ENCODE peak calls at places on chromosomes 6 and 20, in four cellular contexts. W is lung, T is A549, P is osteoblast. K is an unnamed sample.

GRCh38 chr6:168120390-168121307 is 41.6 kb upstream of the FRMD1 start:
- DNase-seq in W (no peak), T (no peak), P (peak; percentile 50), K (no peak)

GRCh38 chr6:27894839-27895762 is 17.1 kb downstream of the OR2B2 start:
- DNase-seq in P (peak; percentile 86), T (peak; percentile 49), W (peak; percentile 51), K (peak; percentile 57)

GRCh38 chr20:32050324-32050723 is 1.7 kb upstream of the HCK start:
- DNase-seq in W (no peak), P (no peak), T (no peak), K (no peak)

GRCh38 chr6:152723398-152723797 is 25.7 kb downstream of the MYCT1 start:
- DNase-seq in T (no peak), P (no peak), W (no peak), K (no peak)

GRCh38 chr6:113396644-113397201 is 460.4 kb upstream of the MARCKS start:
- DNase-seq in T (no peak), P (peak; percentile 73), W (no peak), K (no peak)

GRCh38 chr6:141388666-141389065 is 744.1 kb upstream of the GJE1 start:
- DNase-seq in P (no peak), T (no peak), W (no peak), K (no peak)

GRCh38 chr6:90575267-90575666 is 11.6 kb downstream of the MAP3K7 start:
- DNase-seq in W (no peak), P (no peak), T (no peak), K (no peak)

GRCh38 chr20:48783533-48784272 is 44.1 kb downstream of the PREX1 start:
- DNase-seq in W (no peak), P (no peak), T (no peak), K (no peak)

GRCh38 chr6:142796024-142796423 is 149.0 kb downstream of the HIVEP2 start:
- DNase-seq in P (no peak), W (no peak), T (no peak), K (no peak)

GRCh38 chr6:24666097-24666615 is 543 bp downstream of the TDP2 start:
- DNase-seq in T (no peak), P (peak; percentile 58), W (peak; percentile 42), K (peak; percentile 17)

GRCh38 chr6:106316376-106316769 is 9.2 kb downstream of the ATG5 start:
- DNase-seq in W (no peak), T (no peak), P (no peak), K (no peak)

GRCh38 chr6:154384196-154384595 is 27.6 kb upstream of the IPCEF1 start:
- DNase-seq in P (no peak), T (no peak), W (no peak), K (no peak)

GRCh38 chr6:25835442-25836283 is 3.8 kb upstream of the SLC17A1 start:
- DNase-seq in P (peak; percentile 30), T (no peak), W (no peak), K (no peak)

GRCh38 chr6:15363523-15364400 is 117.9 kb downstream of the JARID2 start:
- DNase-seq in P (no peak), T (peak; percentile 7), W (no peak), K (no peak)

GRCh38 chr6:12137480-12137879 is 125.4 kb downstream of the HIVEP1 start:
- DNase-seq in T (no peak), W (peak; percentile 44), P (no peak), K (no peak)

GRCh38 chr6:86142326-86142725 is 499.6 kb upstream of the SYNCRIP start:
- DNase-seq in W (no peak), T (no peak), P (no peak), K (peak; percentile 72)

GRCh38 chr6:14693301-14694192 is 552.3 kb upstream of the JARID2 start:
- DNase-seq in T (no peak), W (no peak), P (no peak), K (no peak)

GRCh38 chr6:43575105-43575771 is 600 bp downstream of the XPO5 start:
- DNase-seq in T (peak; percentile 21), W (no peak), P (peak; percentile 90), K (no peak)

GRCh38 chr20:51311636-51312479 is 230.7 kb downstream of the NFATC2 start:
- DNase-seq in T (no peak), W (no peak), P (no peak), K (peak; percentile 52)

GRCh38 chr6:163095401-163095800 is 319.1 kb upstream of the QKI start:
- DNase-seq in W (no peak), P (no peak), T (no peak), K (no peak)

GRCh38 chr6:139570166-139570565 is 195.7 kb upstream of the CITED2 start:
- DNase-seq in T (no peak), W (no peak), P (no peak), K (peak; percentile 79)
- H3K4me1 ChIP-seq in T (peaks cover 12% of the 10 kb centered on the region), W (peaks cover 1% of the 10 kb centered on the region), P (peaks cover 30% of the 10 kb centered on the region), K (peaks cover 6% of the 10 kb centered on the region)

DNA sequence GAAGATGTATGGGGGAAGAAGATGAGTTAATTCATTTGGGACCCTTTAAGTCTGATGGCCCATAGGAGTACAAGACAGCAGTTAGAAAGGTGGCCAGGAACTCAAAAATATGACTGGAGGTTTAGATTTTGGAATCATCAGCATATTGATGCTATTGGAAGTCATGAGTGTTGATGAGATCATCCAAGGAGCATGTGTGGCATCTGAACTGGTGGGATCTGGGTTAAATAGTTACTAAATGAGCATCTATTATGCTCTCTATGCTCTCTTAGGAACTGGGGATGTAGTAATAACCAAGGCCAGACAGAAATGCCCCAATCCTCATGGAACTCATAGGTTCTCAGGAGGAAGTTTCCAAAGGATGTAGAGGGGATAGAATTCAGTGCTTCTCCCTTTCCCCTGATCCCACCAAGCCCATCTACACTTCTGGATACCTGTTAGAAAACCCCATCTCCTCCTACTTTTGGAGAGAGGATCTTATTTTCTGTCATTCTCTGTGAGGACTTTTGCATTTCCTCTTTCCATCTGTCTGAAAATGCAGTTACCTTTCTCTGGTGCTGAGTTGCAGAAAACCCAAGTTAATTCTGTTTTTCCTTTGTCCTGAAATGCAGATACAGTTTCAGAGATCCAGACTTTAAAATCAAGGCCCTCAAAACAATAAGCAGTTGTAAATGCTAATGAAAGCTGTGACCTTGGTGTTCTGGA is 65.9 kb downstream of the TBC1D7 start:
- DNase-seq in P (no peak), W (no peak), T (no peak), K (no peak)
- H3K4me1 ChIP-seq in P (no peaks in the 10 kb centered on the region), W (peaks cover 2% of the 10 kb centered on the region), T (no peaks in the 10 kb centered on the region), K (peaks cover 2% of the 10 kb centered on the region)

DNA sequence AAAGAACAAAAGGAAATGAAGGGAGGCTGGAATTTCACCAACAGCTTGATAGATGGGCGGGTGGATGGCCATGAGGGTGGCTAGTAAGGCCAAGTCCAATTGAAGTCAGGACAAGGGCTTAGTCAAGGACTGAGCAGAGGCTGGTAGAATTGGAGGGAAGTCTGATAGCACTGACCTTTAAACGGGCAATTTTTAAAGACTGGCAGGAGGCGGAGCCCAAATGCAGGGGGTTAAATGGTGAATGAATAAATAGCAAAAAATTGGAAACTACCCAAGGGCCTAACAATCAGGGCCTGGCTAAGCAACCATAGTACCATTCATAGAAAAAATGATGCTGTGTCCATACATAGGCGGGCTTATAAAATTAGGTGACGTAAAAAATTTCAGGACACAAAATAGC is 43.0 kb upstream of the TAF8 start:
- DNase-seq in W (no peak), P (no peak), T (no peak), K (no peak)
- H3K4me1 ChIP-seq in W (peaks cover 10% of the 10 kb centered on the region), P (no peaks in the 10 kb centered on the region), T (peaks cover 17% of the 10 kb centered on the region), K (peaks cover 12% of the 10 kb centered on the region)

GRCh38 chr6:159056003-159056402 is 11.2 kb upstream of the TAGAP start:
- DNase-seq in W (no peak), T (no peak), P (no peak), K (peak; percentile 35)
- H3K4me1 ChIP-seq in W (peaks cover 1% of the 10 kb centered on the region), T (no peaks in the 10 kb centered on the region), P (no peaks in the 10 kb centered on the region), K (no peaks in the 10 kb centered on the region)

K was measured in trophoblast cell.